ENCODE peak calls at places on chromosomes 12 and 14, in six cellular contexts. M, H, X, R, P and A are unnamed samples.

GRCh38 chr12:59055204-59055839 is 135.0 kb upstream of the LRIG3 start:
- DNase-seq in M (no peak), H (no peak), X (no peak), R (no peak), P (peak), A (no peak)

GRCh38 chr14:99038401-99038800 is 233.6 kb downstream of the BCL11B start:
- DNase-seq in M (no peak), H (no peak), X (no peak), R (no peak), P (peak), A (no peak)

GRCh38 chr12:88801227-88802225 is 221.3 kb upstream of the KITLG start:
- DNase-seq in M (no peak), H (no peak), X (no peak), R (no peak), P (no peak), A (no peak)

GRCh38 chr12:128791395-128792322 is 32.1 kb downstream of the SLC15A4 start:
- DNase-seq in M (no peak), H (no peak), X (no peak), R (no peak), P (no peak), A (no peak)

GRCh38 chr12:85558684-85559083 is 277.5 kb downstream of the RASSF9 start:
- DNase-seq in M (no peak), H (no peak), X (no peak), R (no peak), P (no peak), A (no peak)

GRCh38 chr14:36451346-36452065 is 68.5 kb downstream of the NKX2-1 start:
- DNase-seq in M (no peak), H (no peak), X (peak), R (no peak), P (no peak), A (no peak)

GRCh38 chr12:63196168-63196567 is 45.2 kb upstream of the AVPR1A start:
- DNase-seq in M (no peak), H (no peak), X (no peak), R (no peak), P (no peak), A (no peak)

GRCh38 chr12:94603434-94604068 is 46.8 kb downstream of the TMCC3 start:
- DNase-seq in M (peak), H (no peak), X (no peak), R (no peak), P (no peak), A (no peak)

GRCh38 chr14:76754586-76754985 is 6.7 kb upstream of the VASH1 start:
- DNase-seq in M (no peak), H (no peak), X (no peak), R (no peak), P (no peak), A (no peak)

GRCh38 chr14:22699801-22700564 is 55.8 kb upstream of the OR6J1 start:
- DNase-seq in M (no peak), H (no peak), X (no peak), R (no peak), P (peak), A (no peak)

GRCh38 chr12:40015360-40015759 is 90.5 kb downstream of the SLC2A13 start:
- DNase-seq in M (no peak), H (no peak), X (no peak), R (no peak), P (no peak), A (no peak)

GRCh38 chr14:56197150-56197549 is 78.9 kb downstream of the PELI2 start:
- DNase-seq in M (no peak), H (no peak), X (no peak), R (no peak), P (no peak), A (no peak)

GRCh38 chr12:87756721-87757120 is 272.5 kb downstream of the C12orf50 start:
- DNase-seq in M (no peak), H (no peak), X (no peak), R (no peak), P (no peak), A (no peak)

GRCh38 chr12:123396954-123397353 is 13.0 kb downstream of the KMT5A start:
- DNase-seq in M (no peak), H (no peak), X (no peak), R (no peak), P (no peak), A (no peak)

GRCh38 chr12:52231305-52232232 is 1.5 kb upstream of the KRT7 start:
- DNase-seq in M (no peak), H (no peak), X (peak), R (no peak), P (no peak), A (peak)

GRCh38 chr14:32136027-32136825 is 59.1 kb downstream of the ARHGAP5 start:
- DNase-seq in M (no peak), H (no peak), X (no peak), R (no peak), P (no peak), A (no peak)
- TF ChIP-seq CTCF in M (no peak), H (no peak), X (no peak), R (no peak), P (no peak), A (no peak)

GRCh38 chr12:54279227-54279631 is 693 bp downstream of the CBX5 start:
- DNase-seq in M (no peak), H (no peak), X (no peak), R (no peak), P (no peak), A (no peak)
- TF ChIP-seq CTCF in M (no peak), H (no peak), X (no peak), R (no peak), P (no peak), A (no peak)

DNA sequence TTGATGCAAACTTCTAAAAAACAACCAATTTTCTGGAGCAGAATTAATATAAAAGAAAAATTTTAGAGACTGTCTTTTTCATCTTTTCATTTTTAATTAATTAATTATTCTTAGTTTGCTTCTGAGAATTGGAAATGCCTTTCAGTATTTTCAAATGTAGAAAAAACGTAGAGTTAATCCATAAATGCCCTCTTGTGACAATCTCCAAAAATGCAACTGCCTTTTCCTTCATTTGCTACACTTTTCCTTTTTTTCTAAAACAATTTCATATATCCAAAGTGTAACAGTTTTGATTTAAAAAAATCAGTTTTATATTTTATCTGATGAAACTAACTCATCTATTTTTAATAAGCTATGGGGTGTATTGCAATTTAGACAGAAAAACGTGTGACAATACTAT is 409.3 kb downstream of the PRKD1 start:
- DNase-seq in M (no peak), H (no peak), X (no peak), R (no peak), P (peak), A (no peak)
- TF ChIP-seq CTCF in M (no peak), H (no peak), X (no peak), R (no peak), P (peak), A (peak)

GRCh38 chr12:108342985-108343384 is 3.9 kb upstream of the CMKLR1 start:
- DNase-seq in M (no peak), H (no peak), X (no peak), R (no peak), P (no peak), A (no peak)
- TF ChIP-seq CTCF in M (no peak), H (no peak), X (no peak), R (no peak), P (no peak), A (no peak)

GRCh38 chr14:106276326-106277267 is 750.2 kb downstream of the TMEM121 start:
- DNase-seq in M (no peak), H (no peak), X (no peak), R (no peak), P (no peak), A (no peak)

GRCh38 chr14:106277503-106277902 is 751.1 kb downstream of the TMEM121 start:
- DNase-seq in M (no peak), H (no peak), X (no peak), R (no peak), P (no peak), A (no peak)
- TF ChIP-seq CTCF in M (peak), H (no peak), X (no peak), R (no peak), P (peak), A (no peak)

GRCh38 chr14:43793579-43793978 is 713.5 kb downstream of the FSCB start:
- DNase-seq in M (no peak), H (no peak), X (no peak), R (no peak), P (no peak), A (no peak)

GRCh38 chr14:43790681-43791080 is 716.4 kb downstream of the FSCB start:
- DNase-seq in M (no peak), H (no peak), X (no peak), R (no peak), P (no peak), A (no peak)

GRCh38 chr14:43792980-43793379 is 714.1 kb downstream of the FSCB start:
- DNase-seq in M (no peak), H (no peak), X (no peak), R (no peak), P (no peak), A (no peak)

GRCh38 chr14:43795600-43796228 is 711.4 kb downstream of the FSCB start:
- DNase-seq in M (no peak), H (no peak), X (no peak), R (no peak), P (no peak), A (no peak)
- TF ChIP-seq CTCF in M (no peak), H (peak), X (no peak), R (no peak), P (peak), A (peak)

GRCh38 chr12:110058875-110059615 is 10.7 kb upstream of the C12orf76 start:
- DNase-seq in M (no peak), H (no peak), X (no peak), R (no peak), P (no peak), A (no peak)
- TF ChIP-seq CTCF in M (no peak), H (no peak), X (no peak), R (no peak), P (no peak), A (no peak)